ENCODE peak calls at places on chromosomes 2 and 18, in five cellular contexts. G, O, N, H and U are unnamed samples. For H3K4me1, the result is how much of the 10 kb centered on the place peaks cover.

GRCh38 chr18:28088477-28088876 is 88.5 kb downstream of the CDH2 start:
- DNase-seq in G (no peak), O (no peak), N (peak), H (no peak), U (no peak)

GRCh38 chr18:8706981-8707940 is 1.9 kb downstream of the MTCL1 start:
- DNase-seq in G (peak), O (no peak), N (peak), H (no peak), U (peak)

GRCh38 chr2:239277401-239278085 is 123.3 kb downstream of the HDAC4 start:
- DNase-seq in G (peak), O (no peak), N (no peak), H (peak), U (peak)

GRCh38 chr2:238389985-238390682 is 36.6 kb upstream of the ASB1 start:
- DNase-seq in G (peak), O (no peak), N (no peak), H (no peak), U (no peak)

GRCh38 chr2:91839904-91840868 is 3031.0 kb upstream of the TEKT4 start:
- DNase-seq in G (no peak), O (no peak), N (no peak), H (no peak), U (no peak)

GRCh38 chr2:47189635-47190034 is 34.5 kb upstream of the STPG4 start:
- DNase-seq in G (no peak), O (no peak), N (no peak), H (no peak), U (no peak)

GRCh38 chr2:178350051-178350450 is 100.9 kb downstream of the PRKRA start:
- DNase-seq in G (no peak), O (no peak), N (no peak), H (no peak), U (no peak)

GRCh38 chr2:134308474-134309385 is 54.9 kb downstream of the MGAT5 start:
- DNase-seq in G (no peak), O (no peak), N (no peak), H (no peak), U (no peak)

GRCh38 chr2:9178110-9178904 is 28.3 kb upstream of the ASAP2 start:
- DNase-seq in G (peak), O (no peak), N (peak), H (peak), U (no peak)

GRCh38 chr2:201964631-201965206 is 68.9 kb upstream of the FZD7 start:
- DNase-seq in G (no peak), O (no peak), N (no peak), H (no peak), U (no peak)

GRCh38 chr2:232761301-232761907 is 15.0 kb downstream of the KCNJ13 start:
- DNase-seq in G (peak), O (no peak), N (peak), H (peak), U (no peak)

GRCh38 chr2:240235811-240236210 is 95.4 kb upstream of the OTOS start:
- DNase-seq in G (no peak), O (no peak), N (no peak), H (no peak), U (peak)

GRCh38 chr18:41121116-41121826 is 833.8 kb upstream of the PIK3C3 start:
- DNase-seq in G (no peak), O (no peak), N (no peak), H (no peak), U (no peak)

GRCh38 chr2:25977768-25978167 is 4.5 kb downstream of the KIF3C start:
- DNase-seq in G (no peak), O (no peak), N (no peak), H (no peak), U (peak)

GRCh38 chr2:11833601-11834000 is 87.2 kb downstream of the LPIN1 start:
- DNase-seq in G (no peak), O (no peak), N (no peak), H (no peak), U (no peak)

GRCh38 chr2:51387235-51387634 is 355.3 kb upstream of the NRXN1 start:
- DNase-seq in G (no peak), O (no peak), N (no peak), H (no peak), U (no peak)

GRCh38 chr2:76169985-76170384 is 459.3 kb upstream of the GCFC2 start:
- DNase-seq in G (no peak), O (no peak), N (no peak), H (no peak), U (no peak)

GRCh38 chr2:204452464-204453023 is 92.7 kb upstream of the PARD3B start:
- DNase-seq in G (no peak), O (peak), N (peak), H (peak), U (no peak)
- TF ChIP-seq POLR2AphosphoS5 in G (peak), O (no peak), N (no peak), H (peak), U (no peak)

DNA sequence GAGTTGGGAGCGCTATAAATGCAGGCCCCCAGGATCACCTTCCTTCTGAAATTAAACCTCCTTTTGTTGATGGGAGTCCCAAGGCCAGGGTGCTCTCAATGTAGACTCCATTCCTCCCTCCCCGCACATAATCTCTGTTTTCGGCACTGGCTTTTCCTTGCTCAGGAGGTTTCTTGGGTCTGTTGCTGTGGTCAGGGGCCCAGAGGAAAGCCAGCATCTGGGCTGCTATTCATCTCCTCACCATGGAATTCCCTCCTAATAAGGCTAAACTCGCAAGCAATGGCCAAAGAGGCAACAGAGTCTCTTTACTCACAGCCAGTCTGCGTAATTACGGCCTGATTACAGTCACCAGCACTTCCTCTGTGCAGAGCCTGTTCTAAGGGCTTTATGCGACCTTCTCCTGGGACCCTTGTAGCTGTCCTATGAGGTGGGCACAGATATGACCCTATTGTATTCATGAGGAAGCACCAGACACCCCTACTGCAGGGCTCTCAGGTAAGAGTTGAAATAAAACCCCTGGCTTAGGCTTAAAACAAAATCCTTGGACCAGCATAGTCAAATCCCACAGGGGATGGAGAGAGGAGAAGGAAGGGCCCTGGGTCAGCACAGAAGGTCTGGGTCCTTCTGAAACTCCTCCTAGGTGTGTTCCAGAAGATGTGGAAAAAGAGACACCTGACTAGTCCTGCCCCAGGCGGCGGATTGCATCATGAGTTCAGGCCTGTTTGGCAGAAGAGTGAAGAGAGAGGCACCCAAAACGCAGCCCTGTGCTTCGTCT is 105.0 kb upstream of the SH3BP4 start:
- DNase-seq in G (no peak), O (no peak), N (no peak), H (no peak), U (no peak)
- H3K4me1 ChIP-seq in G (under half), O (under half), N (under half), H (under half), U (under half)

GRCh38 chr2:74759991-74760390 is 73.9 kb upstream of the HK2 start:
- DNase-seq in G (no peak), O (no peak), N (no peak), H (no peak), U (no peak)
- TF ChIP-seq POLR2AphosphoS5 in G (no peak), O (no peak), N (no peak), H (no peak), U (no peak)

GRCh38 chr2:231709981-231710750 is 1.8 kb downstream of the PTMA start:
- DNase-seq in G (peak), O (peak), N (peak), H (peak), U (peak)
- H3K4me1 ChIP-seq in G (half or more), O (half or more), N (under half), H (under half), U (half or more)

GRCh38 chr18:45760443-45761036 is 36.6 kb downstream of the SLC14A1 start:
- DNase-seq in G (no peak), O (peak), N (peak), H (no peak), U (no peak)

GRCh38 chr18:45753251-45753650 is 29.3 kb downstream of the SLC14A1 start:
- DNase-seq in G (no peak), O (no peak), N (no peak), H (no peak), U (no peak)

GRCh38 chr18:45757005-45757404 is 33.0 kb downstream of the SLC14A1 start:
- DNase-seq in G (no peak), O (no peak), N (no peak), H (no peak), U (no peak)

GRCh38 chr18:45752681-45753080 is 28.7 kb downstream of the SLC14A1 start:
- DNase-seq in G (no peak), O (no peak), N (no peak), H (no peak), U (no peak)

GRCh38 chr18:45755936-45756335 is 32.0 kb downstream of the SLC14A1 start:
- DNase-seq in G (peak), O (no peak), N (no peak), H (no peak), U (no peak)
- TF ChIP-seq POLR2AphosphoS5 in G (no peak), O (no peak), N (no peak), H (no peak), U (no peak)